ENCODE peak calls at places on chromosomes 2 and 18, in nine cellular contexts. One of them, this sample, is unnamed.
A peak's percentile ranks its signal among the peaks of the same experiment; 100 is the strongest.

GRCh38 chr18:24677011-24677410 is 216.6 kb downstream of the HRH4 start:
- DNase-seq in NCI-H2081: no peak
- DNase-seq in left ventricle myocardium superior: no peak
- DNase-seq in activated CD8-positive, alpha-beta T cell treated with anti-CD3 and anti-CD28 coated beads for 36 hours: no peak
- DNase-seq in ACHN: no peak
- DNase-seq in activated naive CD8-positive, alpha-beta T cell treated with anti-CD3 and anti-CD28 coated beads, Interleukin-2, amount 50 U/mL, for 24 hours: no peak
- DNase-seq in NCI-H1092 treated with DMSO at 0.1 percent for 48 hours: no peak
- DNase-seq in HCEC 1CT: peak; percentile 24
- DNase-seq in stimulated activated naive CD8-positive, alpha-beta T cell treated with anti-CD3 and anti-CD28 coated beads, Interleukin-15, Interleukin-2, amounts not matched to agents 100 U/mL and 50 U/mL, for 24 hours: no peak
- DNase-seq in this sample: no peak

GRCh38 chr2:4914551-4914950 is 777.6 kb upstream of the SOX11 start:
- DNase-seq in NCI-H2081: no peak
- DNase-seq in left ventricle myocardium superior: no peak
- DNase-seq in activated CD8-positive, alpha-beta T cell treated with anti-CD3 and anti-CD28 coated beads for 36 hours: no peak
- DNase-seq in ACHN: no peak
- DNase-seq in activated naive CD8-positive, alpha-beta T cell treated with anti-CD3 and anti-CD28 coated beads, Interleukin-2, amount 50 U/mL, for 24 hours: no peak
- DNase-seq in NCI-H1092 treated with DMSO at 0.1 percent for 48 hours: no peak
- DNase-seq in HCEC 1CT: no peak
- DNase-seq in stimulated activated naive CD8-positive, alpha-beta T cell treated with anti-CD3 and anti-CD28 coated beads, Interleukin-15, Interleukin-2, amounts not matched to agents 100 U/mL and 50 U/mL, for 24 hours: no peak
- DNase-seq in this sample: no peak

GRCh38 chr2:157470321-157470720 is 26.4 kb upstream of the CYTIP start:
- DNase-seq in NCI-H2081: no peak
- DNase-seq in left ventricle myocardium superior: no peak
- DNase-seq in activated CD8-positive, alpha-beta T cell treated with anti-CD3 and anti-CD28 coated beads for 36 hours: no peak
- DNase-seq in ACHN: no peak
- DNase-seq in activated naive CD8-positive, alpha-beta T cell treated with anti-CD3 and anti-CD28 coated beads, Interleukin-2, amount 50 U/mL, for 24 hours: no peak
- DNase-seq in NCI-H1092 treated with DMSO at 0.1 percent for 48 hours: no peak
- DNase-seq in HCEC 1CT: no peak
- DNase-seq in stimulated activated naive CD8-positive, alpha-beta T cell treated with anti-CD3 and anti-CD28 coated beads, Interleukin-15, Interleukin-2, amounts not matched to agents 100 U/mL and 50 U/mL, for 24 hours: no peak
- DNase-seq in this sample: no peak

GRCh38 chr2:229445501-229446294 is 174.6 kb upstream of the PID1 start:
- DNase-seq in NCI-H2081: no peak
- DNase-seq in left ventricle myocardium superior: peak; percentile 57
- DNase-seq in activated CD8-positive, alpha-beta T cell treated with anti-CD3 and anti-CD28 coated beads for 36 hours: no peak
- DNase-seq in ACHN: peak; percentile 5
- DNase-seq in activated naive CD8-positive, alpha-beta T cell treated with anti-CD3 and anti-CD28 coated beads, Interleukin-2, amount 50 U/mL, for 24 hours: no peak
- DNase-seq in NCI-H1092 treated with DMSO at 0.1 percent for 48 hours: no peak
- DNase-seq in HCEC 1CT: peak; percentile 40
- DNase-seq in stimulated activated naive CD8-positive, alpha-beta T cell treated with anti-CD3 and anti-CD28 coated beads, Interleukin-15, Interleukin-2, amounts not matched to agents 100 U/mL and 50 U/mL, for 24 hours: no peak
- DNase-seq in this sample: no peak

GRCh38 chr2:101630224-101630949 is 67.1 kb upstream of the MAP4K4 start:
- DNase-seq in NCI-H2081: no peak
- DNase-seq in left ventricle myocardium superior: no peak
- DNase-seq in activated CD8-positive, alpha-beta T cell treated with anti-CD3 and anti-CD28 coated beads for 36 hours: no peak
- DNase-seq in ACHN: no peak
- DNase-seq in activated naive CD8-positive, alpha-beta T cell treated with anti-CD3 and anti-CD28 coated beads, Interleukin-2, amount 50 U/mL, for 24 hours: no peak
- DNase-seq in NCI-H1092 treated with DMSO at 0.1 percent for 48 hours: no peak
- DNase-seq in HCEC 1CT: no peak
- DNase-seq in stimulated activated naive CD8-positive, alpha-beta T cell treated with anti-CD3 and anti-CD28 coated beads, Interleukin-15, Interleukin-2, amounts not matched to agents 100 U/mL and 50 U/mL, for 24 hours: no peak
- DNase-seq in this sample: no peak

GRCh38 chr2:133365117-133365516 is 203.1 kb downstream of the NCKAP5 start:
- DNase-seq in NCI-H2081: no peak
- DNase-seq in left ventricle myocardium superior: no peak
- DNase-seq in activated CD8-positive, alpha-beta T cell treated with anti-CD3 and anti-CD28 coated beads for 36 hours: no peak
- DNase-seq in ACHN: no peak
- DNase-seq in activated naive CD8-positive, alpha-beta T cell treated with anti-CD3 and anti-CD28 coated beads, Interleukin-2, amount 50 U/mL, for 24 hours: no peak
- DNase-seq in NCI-H1092 treated with DMSO at 0.1 percent for 48 hours: no peak
- DNase-seq in HCEC 1CT: peak; percentile 1
- DNase-seq in stimulated activated naive CD8-positive, alpha-beta T cell treated with anti-CD3 and anti-CD28 coated beads, Interleukin-15, Interleukin-2, amounts not matched to agents 100 U/mL and 50 U/mL, for 24 hours: no peak
- DNase-seq in this sample: no peak

GRCh38 chr2:238061310-238062202 is 755 bp downstream of the SCLY start:
- DNase-seq in NCI-H2081: peak; percentile 17
- DNase-seq in left ventricle myocardium superior: no peak
- DNase-seq in activated CD8-positive, alpha-beta T cell treated with anti-CD3 and anti-CD28 coated beads for 36 hours: peak; percentile 47
- DNase-seq in ACHN: peak; percentile 60
- DNase-seq in activated naive CD8-positive, alpha-beta T cell treated with anti-CD3 and anti-CD28 coated beads, Interleukin-2, amount 50 U/mL, for 24 hours: peak; percentile 36
- DNase-seq in NCI-H1092 treated with DMSO at 0.1 percent for 48 hours: peak; percentile 14
- DNase-seq in HCEC 1CT: peak; percentile 36
- DNase-seq in stimulated activated naive CD8-positive, alpha-beta T cell treated with anti-CD3 and anti-CD28 coated beads, Interleukin-15, Interleukin-2, amounts not matched to agents 100 U/mL and 50 U/mL, for 24 hours: peak; percentile 45
- DNase-seq in this sample: no peak

GRCh38 chr2:200618590-200619021 is 32.8 kb downstream of the AOX1 start:
- DNase-seq in NCI-H2081: no peak
- DNase-seq in left ventricle myocardium superior: no peak
- DNase-seq in activated CD8-positive, alpha-beta T cell treated with anti-CD3 and anti-CD28 coated beads for 36 hours: peak; percentile 29
- DNase-seq in ACHN: peak; percentile 44
- DNase-seq in activated naive CD8-positive, alpha-beta T cell treated with anti-CD3 and anti-CD28 coated beads, Interleukin-2, amount 50 U/mL, for 24 hours: no peak
- DNase-seq in NCI-H1092 treated with DMSO at 0.1 percent for 48 hours: peak; percentile 2
- DNase-seq in HCEC 1CT: peak; percentile 49
- DNase-seq in stimulated activated naive CD8-positive, alpha-beta T cell treated with anti-CD3 and anti-CD28 coated beads, Interleukin-15, Interleukin-2, amounts not matched to agents 100 U/mL and 50 U/mL, for 24 hours: no peak
- DNase-seq in this sample: no peak

GRCh38 chr18:31424383-31424988 is 23.1 kb upstream of the DSG3 start:
- DNase-seq in NCI-H2081: peak; percentile 21
- DNase-seq in left ventricle myocardium superior: no peak
- DNase-seq in activated CD8-positive, alpha-beta T cell treated with anti-CD3 and anti-CD28 coated beads for 36 hours: peak; percentile 41
- DNase-seq in ACHN: peak; percentile 52
- DNase-seq in activated naive CD8-positive, alpha-beta T cell treated with anti-CD3 and anti-CD28 coated beads, Interleukin-2, amount 50 U/mL, for 24 hours: peak; percentile 8
- DNase-seq in NCI-H1092 treated with DMSO at 0.1 percent for 48 hours: no peak
- DNase-seq in HCEC 1CT: no peak
- DNase-seq in stimulated activated naive CD8-positive, alpha-beta T cell treated with anti-CD3 and anti-CD28 coated beads, Interleukin-15, Interleukin-2, amounts not matched to agents 100 U/mL and 50 U/mL, for 24 hours: peak; percentile 14
- DNase-seq in this sample: peak; percentile 18

GRCh38 chr2:160869411-160869810 is 290.8 kb upstream of the TANK start:
- DNase-seq in NCI-H2081: no peak
- DNase-seq in left ventricle myocardium superior: no peak
- DNase-seq in activated CD8-positive, alpha-beta T cell treated with anti-CD3 and anti-CD28 coated beads for 36 hours: no peak
- DNase-seq in ACHN: no peak
- DNase-seq in activated naive CD8-positive, alpha-beta T cell treated with anti-CD3 and anti-CD28 coated beads, Interleukin-2, amount 50 U/mL, for 24 hours: no peak
- DNase-seq in NCI-H1092 treated with DMSO at 0.1 percent for 48 hours: no peak
- DNase-seq in HCEC 1CT: peak; percentile 94
- DNase-seq in stimulated activated naive CD8-positive, alpha-beta T cell treated with anti-CD3 and anti-CD28 coated beads, Interleukin-15, Interleukin-2, amounts not matched to agents 100 U/mL and 50 U/mL, for 24 hours: no peak
- DNase-seq in this sample: peak; percentile 53

This sample was measured in Panc1.